ENCODE peak calls at places on chromosomes 12 and 14, in five cellular contexts. C is HCT116, P is stomach, N is brain microvascular endothelial cell, R is prostate gland. T is an unnamed sample.
A peak's percentile ranks its signal among the peaks of the same experiment; 100 is the strongest.

GRCh38 chr14:34064349-34064748 is 113.5 kb upstream of the EGLN3 start:
- DNase-seq in C (no peak), P (peak; percentile 31), N (no peak), R (peak; percentile 17), T (peak; percentile 60)

GRCh38 chr12:14238224-14238792 is 127.2 kb upstream of the ATF7IP start:
- DNase-seq in C (no peak), P (no peak), N (no peak), R (no peak), T (no peak)

GRCh38 chr14:35385042-35385839 is 19.3 kb downstream of the NFKBIA start:
- DNase-seq in C (no peak), P (peak; percentile 63), N (peak; percentile 95), R (peak; percentile 72), T (peak; percentile 82)

GRCh38 chr12:75633789-75634188 is 122.4 kb upstream of the KRR1 start:
- DNase-seq in C (no peak), P (no peak), N (no peak), R (no peak), T (no peak)

GRCh38 chr12:77696183-77696582 is 134.5 kb upstream of the NAV3 start:
- DNase-seq in C (no peak), P (no peak), N (no peak), R (no peak), T (no peak)

GRCh38 chr12:78167510-78167909 is 336.8 kb downstream of the NAV3 start:
- DNase-seq in C (no peak), P (no peak), N (peak; percentile 21), R (no peak), T (no peak)

GRCh38 chr14:103436533-103436932 is 51.3 kb downstream of the MARK3 start:
- DNase-seq in C (no peak), P (no peak), N (peak; percentile 44), R (no peak), T (no peak)

GRCh38 chr14:87944987-87945604 is 47.9 kb downstream of the GALC start:
- DNase-seq in C (peak; percentile 33), P (no peak), N (no peak), R (no peak), T (no peak)

GRCh38 chr12:25707056-25707455 is 154.0 kb upstream of the LMNTD1 start:
- DNase-seq in C (no peak), P (no peak), N (no peak), R (no peak), T (no peak)

GRCh38 chr14:103043257-103043893 is 14.0 kb downstream of the CDC42BPB start:
- DNase-seq in C (no peak), P (no peak), N (no peak), R (no peak), T (no peak)

GRCh38 chr12:75478395-75478794 is 2.2 kb upstream of the GLIPR1 start:
- DNase-seq in C (no peak), P (no peak), N (peak; percentile 63), R (no peak), T (no peak)

GRCh38 chr12:52517888-52518287 is 2.3 kb downstream of the KRT5 start:
- DNase-seq in C (no peak), P (no peak), N (no peak), R (no peak), T (no peak)

GRCh38 chr12:90695415-90695814 is 259.6 kb downstream of the CCER1 start:
- DNase-seq in C (no peak), P (no peak), N (no peak), R (no peak), T (no peak)

GRCh38 chr12:119381471-119382235 is 47.1 kb downstream of the CCDC60 start:
- DNase-seq in C (no peak), P (no peak), N (no peak), R (no peak), T (no peak)

GRCh38 chr12:59055204-59055839 is 135.0 kb upstream of the LRIG3 start:
- DNase-seq in C (peak; percentile 78), P (no peak), N (peak; percentile 75), R (no peak), T (no peak)

GRCh38 chr14:57189070-57189469 is 79.6 kb downstream of the EXOC5 start:
- DNase-seq in C (peak; percentile 15), P (no peak), N (no peak), R (no peak), T (no peak)

GRCh38 chr12:71756054-71756675 is 1.5 kb downstream of the RAB21 start:
- DNase-seq in C (no peak), P (no peak), N (no peak), R (no peak), T (no peak)

GRCh38 chr12:65879878-65880277 is 55.6 kb downstream of the HMGA2 start:
- DNase-seq in C (no peak), P (no peak), N (peak; percentile 78), R (no peak), T (no peak)

GRCh38 chr14:51806026-51806590 is 54.3 kb upstream of the GNG2 start:
- DNase-seq in C (no peak), P (no peak), N (no peak), R (no peak), T (no peak)

GRCh38 chr12:79058342-79058741 is 193.8 kb downstream of the SYT1 start:
- DNase-seq in C (peak; percentile 77), P (no peak), N (peak; percentile 49), R (no peak), T (no peak)

GRCh38 chr12:12349711-12350665 is at the start of gene MANSC1:
- DNase-seq in C (no peak), P (peak; percentile 78), N (no peak), R (peak; percentile 63), T (peak; percentile 71)

DNA sequence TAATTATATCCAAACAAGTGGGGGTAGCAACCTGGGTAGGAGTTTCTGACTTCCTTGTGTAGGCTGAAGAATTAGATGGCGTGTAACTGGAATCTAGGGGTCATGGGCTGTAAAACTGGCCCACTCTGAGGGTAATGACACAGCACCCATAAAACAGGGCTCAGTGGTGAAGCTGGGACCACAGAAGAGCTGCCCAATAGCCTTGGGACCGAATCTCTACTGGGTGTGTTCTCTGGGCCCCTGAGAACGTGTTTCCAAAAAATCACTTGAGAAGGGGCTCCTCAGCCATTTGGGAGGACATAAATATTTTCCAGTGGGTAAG is 3.7 kb downstream of the RNASE8 start:
- DNase-seq in C (no peak), P (no peak), N (no peak), R (no peak), T (no peak)
- H3K27me3 ChIP-seq in C (peaks cover 5% of the 10 kb centered on the region), P (no peaks in the 10 kb centered on the region), N (no peaks in the 10 kb centered on the region), R (no peaks in the 10 kb centered on the region), T (no peaks in the 10 kb centered on the region)

GRCh38 chr12:132478433-132478803 is 11.5 kb upstream of the FBRSL1 start:
- DNase-seq in C (no peak), P (no peak), N (no peak), R (no peak), T (peak; percentile 7)
- H3K27me3 ChIP-seq in C (no peaks in the 10 kb centered on the region), P (peaks cover 45% of the 10 kb centered on the region), N (peaks cover 14% of the 10 kb centered on the region), R (no peaks in the 10 kb centered on the region), T (no peaks in the 10 kb centered on the region)

GRCh38 chr14:100804138-100804537 is 21.8 kb upstream of the MEG3 start:
- DNase-seq in C (no peak), P (no peak), N (no peak), R (no peak), T (peak; percentile 17)
- H3K27me3 ChIP-seq in C (no peaks in the 10 kb centered on the region), P (peaks cover 13% of the 10 kb centered on the region), N (no peaks in the 10 kb centered on the region), R (no peaks in the 10 kb centered on the region), T (no peaks in the 10 kb centered on the region)

DNA sequence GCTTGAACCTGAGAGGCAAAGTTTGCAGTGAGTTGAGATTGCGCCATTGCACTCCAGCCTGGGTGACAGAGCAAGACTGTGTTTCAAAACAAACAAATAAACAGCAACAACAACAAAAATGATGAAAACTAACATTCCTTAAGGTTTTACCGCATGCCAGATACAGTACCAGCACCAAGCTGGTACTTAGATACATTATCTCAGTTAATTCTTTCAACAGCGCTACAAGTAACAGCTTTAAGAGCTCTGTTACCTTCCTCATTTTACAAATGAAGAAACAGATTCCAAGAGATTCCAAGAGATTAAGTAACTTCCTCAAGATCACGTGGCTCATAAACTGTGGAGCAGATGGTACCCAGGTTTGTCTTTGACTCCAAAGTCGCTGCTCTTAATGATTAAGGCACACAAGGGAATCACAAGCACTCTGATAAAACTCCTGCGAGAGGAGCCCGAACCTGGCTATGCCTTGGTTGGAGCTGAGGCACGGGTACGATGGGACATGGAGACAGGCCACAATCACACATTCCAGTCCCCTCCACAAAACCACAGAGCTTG is 17.8 kb upstream of the PLEK2 start:
- DNase-seq in C (no peak), P (no peak), N (no peak), R (no peak), T (no peak)
- H3K27me3 ChIP-seq in C (no peaks in the 10 kb centered on the region), P (peaks cover 23% of the 10 kb centered on the region), N (peaks cover 4% of the 10 kb centered on the region), R (no peaks in the 10 kb centered on the region), T (no peaks in the 10 kb centered on the region)

DNA sequence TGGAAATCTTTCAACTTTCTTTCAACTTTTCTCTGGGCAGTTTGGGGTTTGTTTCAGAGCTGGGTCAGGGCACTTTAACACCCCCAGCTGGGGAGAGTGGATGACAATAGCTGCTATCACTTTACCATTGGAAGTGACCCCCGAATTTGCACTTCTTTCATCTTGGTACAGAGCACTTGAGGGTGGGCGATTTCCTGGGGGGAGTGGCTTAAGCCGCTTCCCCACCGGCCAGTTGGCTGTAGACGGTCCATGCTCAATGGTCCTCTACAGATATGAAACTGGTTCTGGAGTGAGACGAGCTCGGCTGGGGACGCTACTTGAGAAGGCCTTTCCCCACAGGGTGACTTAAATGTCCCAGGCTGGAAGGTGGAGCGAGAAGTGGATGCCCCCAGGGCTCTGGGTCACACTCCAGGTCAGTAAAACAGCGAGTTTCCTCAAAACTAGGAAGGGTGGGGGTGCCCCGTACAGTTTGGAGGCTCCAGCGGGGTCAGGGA is at the start of gene VRTN:
- DNase-seq in C (no peak), P (no peak), N (no peak), R (no peak), T (no peak)
- H3K27me3 ChIP-seq in C (no peaks in the 10 kb centered on the region), P (peaks cover 38% of the 10 kb centered on the region), N (peaks cover 23% of the 10 kb centered on the region), R (no peaks in the 10 kb centered on the region), T (no peaks in the 10 kb centered on the region)

GRCh38 chr14:70292716-70293115 is 66.8 kb downstream of the COX16 start:
- DNase-seq in C (no peak), P (no peak), N (no peak), R (no peak), T (no peak)

DNA sequence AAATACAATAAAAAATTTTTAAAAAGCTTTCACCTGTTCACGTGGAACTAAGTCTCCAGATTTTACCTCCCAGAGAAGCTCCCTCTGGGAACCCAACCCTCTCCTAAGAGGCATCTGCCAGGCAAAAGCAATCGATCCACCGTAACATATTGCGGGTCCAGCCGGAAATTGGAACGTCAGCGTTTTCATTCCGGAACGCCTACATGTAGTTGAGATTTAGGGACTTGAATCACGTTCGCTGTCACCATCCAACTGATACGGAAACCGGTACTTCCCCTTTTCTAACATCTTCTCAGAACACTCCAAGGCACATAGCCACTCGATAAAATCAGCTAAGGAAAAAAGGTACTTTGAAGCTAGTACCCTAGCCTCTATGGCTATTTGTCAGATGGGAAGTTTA is 70.3 kb downstream of the COX16 start:
- DNase-seq in C (no peak), P (no peak), N (no peak), R (no peak), T (no peak)
- H3K27me3 ChIP-seq in C (peaks cover 7% of the 10 kb centered on the region), P (no peaks in the 10 kb centered on the region), N (no peaks in the 10 kb centered on the region), R (no peaks in the 10 kb centered on the region), T (no peaks in the 10 kb centered on the region)

GRCh38 chr12:1069846-1070245 is 78.8 kb downstream of the ERC1 start:
- DNase-seq in C (no peak), P (no peak), N (no peak), R (no peak), T (no peak)
- H3K27me3 ChIP-seq in C (no peaks in the 10 kb centered on the region), P (no peaks in the 10 kb centered on the region), N (no peaks in the 10 kb centered on the region), R (no peaks in the 10 kb centered on the region), T (no peaks in the 10 kb centered on the region)

GRCh38 chr14:38866461-38866860 is 236.6 kb downstream of the SEC23A start:
- DNase-seq in C (no peak), P (no peak), N (no peak), R (no peak), T (no peak)
- H3K27me3 ChIP-seq in C (no peaks in the 10 kb centered on the region), P (no peaks in the 10 kb centered on the region), N (no peaks in the 10 kb centered on the region), R (no peaks in the 10 kb centered on the region), T (no peaks in the 10 kb centered on the region)

T was measured in ovary.